ENCODE peak calls at places on chromosome X, in eight cellular contexts. P is substantia nigra; A is CD4-positive, alpha-beta T cell; O is psoas muscle; X is heart left ventricle; U is CD8-positive, alpha-beta T cell; V is vagina; L is AG04450. I is an unnamed sample.

GRCh38 chrX:73823473-73824004 is 260.5 kb downstream of the CHIC1 start:
- DNase-seq in P (no peak), A (no peak), O (no peak), X (no peak), U (no peak), V (no peak), L (no peak), I (no peak)

GRCh38 chrX:1925053-1925481 is 310.2 kb downstream of the ASMT start:
- DNase-seq in P (no peak), A (no peak), O (no peak), X (no peak), U (no peak), V (no peak), L (no peak), I (no peak)

GRCh38 chrX:134936542-134936941 is 54.2 kb upstream of the SMIM10 start:
- DNase-seq in P (no peak), A (no peak), O (no peak), X (no peak), U (no peak), V (no peak), L (peak), I (no peak)

GRCh38 chrX:138485767-138486166 is 225.8 kb downstream of the FGF13 start:
- DNase-seq in P (no peak), A (no peak), O (no peak), X (no peak), U (no peak), V (no peak), L (no peak), I (no peak)

GRCh38 chrX:13764765-13765164 is 30.2 kb downstream of the OFD1 start:
- DNase-seq in P (peak), A (no peak), O (no peak), X (peak), U (no peak), V (no peak), L (no peak), I (no peak)

GRCh38 chrX:151753313-151754041 is 18.9 kb downstream of the CNGA2 start:
- DNase-seq in P (peak), A (no peak), O (peak), X (peak), U (no peak), V (no peak), L (peak), I (peak)

GRCh38 chrX:154380153-154380552 is 1.1 kb downstream of the EMD start:
- DNase-seq in P (no peak), A (no peak), O (no peak), X (no peak), U (no peak), V (no peak), L (no peak), I (no peak)

GRCh38 chrX:153333821-153334653 is at the start of gene ZNF275:
- DNase-seq in P (peak), A (peak), O (peak), X (peak), U (peak), V (peak), L (peak), I (peak)

GRCh38 chrX:6363193-6363592 is 134.5 kb upstream of the NLGN4X start:
- DNase-seq in P (no peak), A (no peak), O (no peak), X (no peak), U (no peak), V (no peak), L (no peak), I (no peak)

GRCh38 chrX:48558270-48558669 is 16.0 kb upstream of the RBM3 start:
- DNase-seq in P (no peak), A (no peak), O (no peak), X (no peak), U (no peak), V (no peak), L (peak), I (no peak)
- H3K27ac ChIP-seq in P (no peak), A (no peak), O (no peak), X (no peak), U (no peak), V (no peak), L (no peak), I (no peak)

GRCh38 chrX:10078266-10078665 is 78.5 kb upstream of the CLCN4 start:
- DNase-seq in P (no peak), A (no peak), O (no peak), X (no peak), U (no peak), V (no peak), L (no peak), I (no peak)
- H3K27ac ChIP-seq in P (no peak), A (no peak), O (no peak), X (no peak), U (no peak), V (no peak), L (no peak), I (no peak)

GRCh38 chrX:65671286-65671685 is 3.8 kb downstream of the MSN start:
- DNase-seq in P (no peak), A (no peak), O (no peak), X (no peak), U (no peak), V (no peak), L (no peak), I (no peak)
- H3K27ac ChIP-seq in P (no peak), A (peak), O (peak), X (peak), U (peak), V (peak), L (peak), I (peak)

GRCh38 chrX:31334997-31335396 is 263.2 kb upstream of the FTHL17 start:
- DNase-seq in P (no peak), A (no peak), O (no peak), X (no peak), U (no peak), V (no peak), L (no peak), I (no peak)

GRCh38 chrX:31331045-31331444 is 259.2 kb upstream of the FTHL17 start:
- DNase-seq in P (no peak), A (no peak), O (no peak), X (no peak), U (no peak), V (no peak), L (no peak), I (no peak)

GRCh38 chrX:31336419-31336818 is 264.6 kb upstream of the FTHL17 start:
- DNase-seq in P (no peak), A (no peak), O (no peak), X (no peak), U (no peak), V (no peak), L (no peak), I (no peak)

GRCh38 chrX:31331928-31332327 is 260.1 kb upstream of the FTHL17 start:
- DNase-seq in P (no peak), A (no peak), O (no peak), X (no peak), U (no peak), V (no peak), L (no peak), I (no peak)

DNA sequence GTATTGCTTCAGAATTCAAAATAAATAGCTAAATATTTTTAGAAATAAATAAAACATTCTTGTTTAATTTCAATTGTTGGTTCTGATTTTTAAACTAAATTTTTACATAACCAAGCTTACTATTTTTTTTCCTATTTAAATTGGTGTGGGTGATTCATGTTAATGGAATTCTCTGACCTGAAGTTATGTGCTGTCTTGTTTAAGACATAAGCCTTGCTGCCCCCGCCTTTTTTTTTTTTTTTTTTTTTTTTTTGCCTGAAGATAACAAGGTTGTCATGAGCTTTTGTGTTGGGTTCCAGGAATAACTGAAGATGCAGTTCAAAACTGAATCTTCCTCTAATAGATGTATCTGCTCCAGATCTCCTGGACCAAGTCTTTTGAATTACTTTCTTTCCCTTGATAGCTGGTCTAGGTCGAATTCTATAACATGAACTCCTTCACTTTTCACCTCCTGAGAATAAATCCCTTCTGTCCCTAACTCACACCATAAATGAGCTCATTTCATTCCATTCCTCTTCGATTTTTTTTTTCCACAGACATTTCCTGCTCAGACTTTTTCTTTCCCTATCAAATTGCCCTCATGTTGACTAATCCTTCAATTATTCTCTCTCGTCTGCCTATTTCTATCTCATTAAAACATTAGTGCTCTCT is 261.5 kb upstream of the FTHL17 start:
- DNase-seq in P (no peak), A (no peak), O (no peak), X (no peak), U (no peak), V (no peak), L (no peak), I (no peak)
- H3K27ac ChIP-seq in P (no peak), A (no peak), O (no peak), X (peak), U (no peak), V (no peak), L (no peak), I (no peak)

DNA sequence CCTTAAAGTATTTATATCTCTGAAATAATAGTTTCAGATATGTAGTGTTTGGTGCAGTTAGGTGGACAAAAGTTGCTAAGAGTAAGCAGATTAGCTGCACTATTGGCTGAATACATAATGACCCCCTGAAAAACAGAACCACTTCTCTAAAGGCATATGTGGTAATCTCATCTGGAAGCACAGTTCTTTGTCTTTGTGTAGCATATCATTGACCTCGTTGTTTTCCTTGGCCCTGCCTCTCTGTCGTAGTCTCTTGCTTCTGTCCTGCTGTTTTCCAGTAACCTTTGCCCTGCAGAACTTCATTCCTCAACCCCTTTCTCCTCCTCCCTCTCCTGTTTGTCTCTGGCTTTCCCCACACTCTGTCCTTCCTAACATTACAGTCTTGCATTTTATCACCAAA is 41.4 kb downstream of the JADE3 start:
- DNase-seq in P (no peak), A (no peak), O (no peak), X (no peak), U (no peak), V (no peak), L (no peak), I (no peak)
- H3K27ac ChIP-seq in P (no peak), A (no peak), O (no peak), X (no peak), U (no peak), V (no peak), L (no peak), I (no peak)